ENCODE peak calls at places on chromosomes 12 and 14, in seven cellular contexts. F is nucleus accumbens, O is GM20000, Y is HuH-7, K is BE2C, B is activated T-helper 1 cell treated with Interleukin-2 at 50 U/mL for 16 hours, Z is astrocyte of the spinal cord. P is an unnamed sample.

GRCh38 chr14:65993996-65994395 is 492.2 kb upstream of the CCDC196 start:
- DNase-seq in F (no peak), O (no peak), Y (no peak), K (no peak), B (no peak), Z (no peak), P (no peak)

GRCh38 chr12:89645434-89645833 is 63.2 kb downstream of the ATP2B1 start:
- DNase-seq in F (no peak), O (no peak), Y (peak; percentile 32), K (no peak), B (no peak), Z (no peak), P (no peak)

GRCh38 chr12:124217508-124217981 is 77.3 kb upstream of the RFLNA start:
- DNase-seq in F (peak; percentile 7), O (no peak), Y (no peak), K (peak; percentile 31), B (no peak), Z (peak; percentile 17), P (no peak)

GRCh38 chr14:54808326-54809161 is 94.1 kb downstream of the GCH1 start:
- DNase-seq in F (no peak), O (no peak), Y (no peak), K (no peak), B (no peak), Z (no peak), P (no peak)

GRCh38 chr12:64395739-64396138 is 5.2 kb upstream of the C12orf56 start:
- DNase-seq in F (no peak), O (no peak), Y (no peak), K (no peak), B (no peak), Z (no peak), P (no peak)

GRCh38 chr14:78486621-78487020 is 316.4 kb downstream of the NRXN3 start:
- DNase-seq in F (no peak), O (no peak), Y (no peak), K (no peak), B (no peak), Z (no peak), P (no peak)

GRCh38 chr12:2697057-2697456 is 97.7 kb upstream of the FKBP4 start:
- DNase-seq in F (no peak), O (no peak), Y (no peak), K (no peak), B (no peak), Z (no peak), P (no peak)

GRCh38 chr14:74292061-74292460 is 10.7 kb downstream of the ABCD4 start:
- DNase-seq in F (no peak), O (no peak), Y (no peak), K (no peak), B (no peak), Z (no peak), P (no peak)

GRCh38 chr12:27606986-27607385 is 83.0 kb downstream of the PPFIBP1 start:
- DNase-seq in F (no peak), O (no peak), Y (peak; percentile 15), K (no peak), B (no peak), Z (no peak), P (no peak)

GRCh38 chr12:59637657-59638150 is 41.9 kb downstream of the SLC16A7 start:
- DNase-seq in F (no peak), O (no peak), Y (no peak), K (no peak), B (no peak), Z (no peak), P (no peak)

P was measured in activated gamma-delta T cell treated with anti-CD3 and anti-CD28 coated beads, Interleukin-2, amount 50 U/mL, for 16 hours.